ENCODE peak calls at places on chromosome 6, in six cellular contexts. B, D, S, G, J and Z are unnamed samples.

GRCh38 chr6:44034391-44034861 is 92.8 kb downstream of the MRPL14 start:
- DNase-seq in B (peak; percentile 42), D (no peak), S (no peak), G (no peak), J (no peak), Z (peak; percentile 55)

GRCh38 chr6:149212892-149213786 is 104.4 kb upstream of the TAB2 start:
- DNase-seq in B (no peak), D (no peak), S (no peak), G (no peak), J (no peak), Z (no peak)

GRCh38 chr6:40348591-40348990 is 238.6 kb downstream of the LRFN2 start:
- DNase-seq in B (no peak), D (no peak), S (no peak), G (no peak), J (no peak), Z (no peak)

GRCh38 chr6:31927242-31927867 is at the start of gene C2:
- DNase-seq in B (no peak), D (no peak), S (no peak), G (no peak), J (no peak), Z (no peak)

GRCh38 chr6:19851273-19852089 is 14.3 kb downstream of the ID4 start:
- DNase-seq in B (peak; percentile 43), D (peak; percentile 77), S (peak; percentile 72), G (no peak), J (peak; percentile 24), Z (peak; percentile 75)

GRCh38 chr6:38184041-38184779 is 364.7 kb downstream of the ZFAND3 start:
- DNase-seq in B (no peak), D (no peak), S (no peak), G (no peak), J (no peak), Z (peak; percentile 49)

GRCh38 chr6:2937627-2938003 is 33.8 kb downstream of the SERPINB6 start:
- DNase-seq in B (no peak), D (no peak), S (no peak), G (no peak), J (no peak), Z (no peak)

GRCh38 chr6:42093582-42094329 is 43.4 kb downstream of the TAF8 start:
- DNase-seq in B (peak; percentile 25), D (no peak), S (no peak), G (no peak), J (no peak), Z (peak; percentile 77)

GRCh38 chr6:17130786-17131185 is 28.9 kb downstream of the STMND1 start:
- DNase-seq in B (no peak), D (no peak), S (no peak), G (no peak), J (no peak), Z (no peak)

GRCh38 chr6:49142422-49143151 is 320.5 kb downstream of the MMUT start:
- DNase-seq in B (no peak), D (no peak), S (no peak), G (no peak), J (no peak), Z (peak; percentile 55)

GRCh38 chr6:20113649-20114224 is 98.5 kb downstream of the MBOAT1 start:
- DNase-seq in B (no peak), D (no peak), S (no peak), G (no peak), J (no peak), Z (no peak)

GRCh38 chr6:166333172-166333995 is 9.0 kb downstream of the SFT2D1 start:
- DNase-seq in B (peak; percentile 66), D (no peak), S (peak; percentile 55), G (no peak), J (no peak), Z (no peak)

GRCh38 chr6:166331503-166332133 is 10.7 kb downstream of the SFT2D1 start:
- DNase-seq in B (no peak), D (no peak), S (no peak), G (no peak), J (no peak), Z (no peak)

GRCh38 chr6:166334878-166335277 is 7.5 kb downstream of the SFT2D1 start:
- DNase-seq in B (no peak), D (no peak), S (no peak), G (no peak), J (no peak), Z (no peak)

GRCh38 chr6:166335378-166336366 is 6.7 kb downstream of the SFT2D1 start:
- DNase-seq in B (no peak), D (no peak), S (no peak), G (no peak), J (no peak), Z (no peak)

GRCh38 chr6:166330612-166331011 is 11.7 kb downstream of the SFT2D1 start:
- DNase-seq in B (no peak), D (peak; percentile 38), S (no peak), G (no peak), J (no peak), Z (peak; percentile 96)
- TF ChIP-seq CTCF in B (no peak), D (no peak), S (no peak), G (peak; percentile 9), J (no peak), Z (peak; percentile 65)

GRCh38 chr6:47355496-47355895 is 45.8 kb upstream of the TNFRSF21 start:
- DNase-seq in B (no peak), D (no peak), S (no peak), G (no peak), J (no peak), Z (no peak)

GRCh38 chr6:47352966-47353365 is 43.3 kb upstream of the TNFRSF21 start:
- DNase-seq in B (no peak), D (no peak), S (no peak), G (no peak), J (no peak), Z (no peak)

GRCh38 chr6:47353822-47354221 is 44.1 kb upstream of the TNFRSF21 start:
- DNase-seq in B (no peak), D (no peak), S (no peak), G (no peak), J (no peak), Z (no peak)

GRCh38 chr6:47349931-47350330 is 40.2 kb upstream of the TNFRSF21 start:
- DNase-seq in B (no peak), D (no peak), S (no peak), G (no peak), J (no peak), Z (no peak)

GRCh38 chr6:47352169-47352568 is 42.5 kb upstream of the TNFRSF21 start:
- DNase-seq in B (no peak), D (no peak), S (no peak), G (no peak), J (no peak), Z (peak; percentile 70)
- TF ChIP-seq CTCF in B (no peak), D (peak; percentile 15), S (peak; percentile 69), G (no peak), J (peak; percentile 44), Z (peak; percentile 73)

GRCh38 chr6:160221918-160222317 is 36.7 kb downstream of the SLC22A2 start:
- DNase-seq in B (no peak), D (no peak), S (no peak), G (no peak), J (no peak), Z (no peak)

GRCh38 chr6:160224599-160225237 is 33.9 kb downstream of the SLC22A2 start:
- DNase-seq in B (no peak), D (no peak), S (no peak), G (no peak), J (no peak), Z (no peak)

GRCh38 chr6:160222491-160222890 is 36.1 kb downstream of the SLC22A2 start:
- DNase-seq in B (no peak), D (no peak), S (no peak), G (no peak), J (no peak), Z (peak; percentile 69)

GRCh38 chr6:160217863-160218262 is 40.8 kb downstream of the SLC22A2 start:
- DNase-seq in B (no peak), D (no peak), S (no peak), G (no peak), J (no peak), Z (no peak)

DNA sequence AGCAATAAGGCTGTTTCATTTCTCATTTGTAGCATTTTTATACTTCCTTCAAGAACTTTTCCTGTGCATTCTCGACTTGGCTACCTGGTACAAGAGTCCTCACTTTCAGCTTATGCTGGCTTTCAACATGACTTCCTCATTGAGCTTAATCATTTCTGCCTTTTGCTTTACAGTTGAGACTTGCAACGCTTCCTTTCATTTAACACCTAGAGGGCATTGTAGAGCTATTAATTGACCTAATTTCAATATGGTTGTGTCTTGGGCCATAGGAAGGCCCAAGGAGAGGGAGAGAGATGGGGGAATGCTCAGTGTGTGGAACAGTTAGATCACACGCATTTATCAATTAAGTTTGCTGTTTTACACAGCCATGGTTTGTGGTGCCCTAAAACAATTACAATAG is 37.2 kb downstream of the SLC22A2 start:
- DNase-seq in B (peak; percentile 43), D (no peak), S (peak; percentile 4), G (no peak), J (no peak), Z (no peak)
- TF ChIP-seq CTCF in B (peak; percentile 16), D (no peak), S (peak; percentile 45), G (no peak), J (no peak), Z (peak; percentile 60)

DNA sequence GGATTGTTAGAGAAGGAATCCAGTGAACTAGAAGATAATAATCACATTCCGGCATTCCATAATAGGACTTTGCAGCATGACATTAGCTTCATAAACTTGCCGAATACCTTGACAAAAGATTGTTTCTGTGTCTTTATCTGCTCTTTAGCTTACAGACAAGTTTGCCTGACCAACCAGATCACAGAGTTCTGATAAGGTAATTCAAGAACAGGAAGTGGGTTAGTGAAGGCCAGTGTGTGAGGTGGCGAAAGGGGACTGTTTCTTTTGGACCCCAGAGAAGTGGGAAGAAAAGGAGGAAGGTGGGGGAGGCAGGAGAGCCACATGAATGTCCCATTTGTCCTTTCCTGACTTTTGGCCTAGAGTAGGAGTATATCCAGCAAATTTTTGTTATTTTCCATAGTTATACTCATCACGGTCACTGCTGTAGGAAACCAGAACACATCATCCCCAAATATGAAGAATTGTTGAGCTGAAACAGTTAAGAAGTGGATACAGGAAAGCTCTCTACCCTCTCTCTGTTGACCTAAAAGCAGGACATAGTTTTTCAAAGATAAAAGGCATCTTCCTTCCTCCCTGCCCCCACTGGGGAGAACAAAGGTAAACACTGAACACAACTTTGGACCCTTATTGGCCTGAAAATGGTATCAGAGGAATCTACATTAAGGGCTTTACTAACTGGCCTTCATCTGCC is 72.4 kb upstream of the TNFAIP3 start:
- DNase-seq in B (peak; percentile 63), D (no peak), S (no peak), G (no peak), J (no peak), Z (no peak)
- TF ChIP-seq CTCF in B (no peak), D (no peak), S (no peak), G (no peak), J (no peak), Z (no peak)

DNA sequence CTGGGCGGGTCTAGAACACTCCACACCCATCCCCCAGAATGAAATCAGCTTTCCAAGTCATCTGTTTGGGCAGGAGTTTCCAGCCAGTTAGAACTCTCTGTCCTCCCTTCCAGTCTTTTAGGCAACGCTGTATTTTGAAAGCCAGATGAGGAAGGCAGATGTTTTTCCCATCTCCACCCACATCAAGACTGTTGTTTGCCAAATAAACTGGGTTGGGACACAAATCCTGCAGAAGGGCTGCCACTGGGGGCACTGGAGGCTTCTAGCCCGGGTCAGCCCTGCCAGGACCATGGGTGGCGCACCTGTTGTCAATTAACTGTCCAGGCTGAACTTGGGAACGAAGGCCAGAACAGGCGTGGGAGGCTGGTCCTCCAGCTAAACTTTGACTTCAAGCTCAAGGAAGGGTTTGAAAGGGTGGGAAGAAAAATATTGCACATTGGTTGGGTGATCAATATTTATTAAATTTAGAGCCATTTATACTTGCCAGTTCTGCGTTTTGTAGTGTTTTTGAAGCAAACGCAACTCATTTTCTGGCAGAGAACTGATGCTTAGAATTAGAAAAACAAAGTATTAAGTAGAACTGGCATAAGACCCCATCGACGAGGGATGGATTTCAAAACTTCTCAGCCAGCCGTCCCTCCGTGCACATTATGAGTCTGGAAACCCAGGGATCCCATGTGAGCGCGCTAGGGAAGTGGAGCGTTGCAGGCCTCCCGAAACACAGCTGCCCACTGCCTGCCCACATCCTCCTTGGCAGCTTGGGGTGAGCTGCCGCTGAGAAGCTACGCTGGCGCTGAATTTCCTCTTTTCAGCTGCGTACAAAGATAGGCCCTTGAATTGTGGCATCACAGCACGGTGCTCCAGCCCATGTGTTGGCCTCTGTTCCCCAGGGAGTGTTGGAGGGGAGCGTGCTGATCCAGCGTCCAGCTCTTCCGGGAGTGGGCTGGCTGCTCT is 297.4 kb downstream of the QKI start:
- DNase-seq in B (peak; percentile 99), D (peak; percentile 27), S (peak; percentile 84), G (peak; percentile 93), J (no peak), Z (peak; percentile 67)
- TF ChIP-seq CTCF in B (peak; percentile 39), D (no peak), S (peak; percentile 77), G (peak; percentile 62), J (no peak), Z (peak; percentile 58)